ENCODE peak calls at places on chromosomes 1 and 21, in six cellular contexts. I is CD4-positive, alpha-beta T cell; S is prostate gland; F is activated CD8-positive, alpha-beta T cell treated with anti-CD3 and anti-CD28 coated beads for 36 hours; N is endothelial cell; J is heart left ventricle. R is an unnamed sample.

GRCh38 chr1:207619833-207620572 is 24.9 kb upstream of the CR1L start:
- DNase-seq in I (no peak), S (no peak), F (peak; percentile 6), N (peak; percentile 24), J (no peak), R (no peak)

GRCh38 chr1:45864765-45865164 is 61.4 kb downstream of the MAST2 start:
- DNase-seq in I (no peak), S (no peak), F (no peak), N (no peak), J (no peak), R (no peak)

GRCh38 chr1:1144122-1144842 is 28.4 kb upstream of the C1orf159 start:
- DNase-seq in I (peak; percentile 47), S (peak; percentile 45), F (peak; percentile 88), N (no peak), J (no peak), R (no peak)

GRCh38 chr1:61569212-61569621 is 155.7 kb downstream of the TM2D1 start:
- DNase-seq in I (no peak), S (no peak), F (no peak), N (no peak), J (no peak), R (no peak)

GRCh38 chr1:235601087-235601486 is 48.5 kb downstream of the GNG4 start:
- DNase-seq in I (no peak), S (no peak), F (peak; percentile 63), N (peak; percentile 20), J (no peak), R (no peak)

GRCh38 chr1:26010800-26011199 is 10.8 kb upstream of the EXTL1 start:
- DNase-seq in I (no peak), S (no peak), F (no peak), N (no peak), J (no peak), R (no peak)

GRCh38 chr1:39751595-39751994 is 12.9 kb downstream of the PPIE start:
- DNase-seq in I (no peak), S (no peak), F (no peak), N (no peak), J (no peak), R (no peak)

GRCh38 chr1:108200627-108201106 is 524 bp upstream of the SLC25A24 start:
- DNase-seq in I (peak; percentile 24), S (peak; percentile 63), F (peak; percentile 65), N (peak; percentile 6), J (peak; percentile 33), R (no peak)

GRCh38 chr1:167082511-167083027 is 7.6 kb downstream of the GPA33 start:
- DNase-seq in I (no peak), S (no peak), F (no peak), N (no peak), J (no peak), R (no peak)

GRCh38 chr21:32803651-32804050 is 32.1 kb upstream of the PAXBP1 start:
- DNase-seq in I (no peak), S (no peak), F (no peak), N (no peak), J (no peak), R (no peak)

GRCh38 chr1:110606784-110607662 is 865 bp upstream of the KCNA2 start:
- DNase-seq in I (no peak), S (no peak), F (peak; percentile 31), N (no peak), J (no peak), R (peak; percentile 24)

GRCh38 chr1:207024202-207025143 is 8.1 kb downstream of the C1orf116 start:
- DNase-seq in I (no peak), S (no peak), F (peak; percentile 17), N (no peak), J (peak; percentile 66), R (no peak)

GRCh38 chr1:220879509-220880366 is 495 bp downstream of the HLX start:
- DNase-seq in I (no peak), S (no peak), F (peak; percentile 17), N (peak; percentile 58), J (peak; percentile 53), R (no peak)

GRCh38 chr1:151166506-151166956 is 587 bp downstream of the SCNM1 start:
- DNase-seq in I (no peak), S (no peak), F (peak; percentile 23), N (peak; percentile 23), J (no peak), R (no peak)

GRCh38 chr1:89383185-89383584 is 19.3 kb downstream of the GBP6 start:
- DNase-seq in I (no peak), S (no peak), F (no peak), N (no peak), J (no peak), R (no peak)

GRCh38 chr1:202361224-202361623 is 12.7 kb downstream of the PPP1R12B start:
- DNase-seq in I (no peak), S (no peak), F (no peak), N (no peak), J (no peak), R (no peak)

GRCh38 chr1:181206979-181207790 is 118.7 kb downstream of the IER5 start:
- DNase-seq in I (no peak), S (no peak), F (no peak), N (no peak), J (no peak), R (no peak)

DNA sequence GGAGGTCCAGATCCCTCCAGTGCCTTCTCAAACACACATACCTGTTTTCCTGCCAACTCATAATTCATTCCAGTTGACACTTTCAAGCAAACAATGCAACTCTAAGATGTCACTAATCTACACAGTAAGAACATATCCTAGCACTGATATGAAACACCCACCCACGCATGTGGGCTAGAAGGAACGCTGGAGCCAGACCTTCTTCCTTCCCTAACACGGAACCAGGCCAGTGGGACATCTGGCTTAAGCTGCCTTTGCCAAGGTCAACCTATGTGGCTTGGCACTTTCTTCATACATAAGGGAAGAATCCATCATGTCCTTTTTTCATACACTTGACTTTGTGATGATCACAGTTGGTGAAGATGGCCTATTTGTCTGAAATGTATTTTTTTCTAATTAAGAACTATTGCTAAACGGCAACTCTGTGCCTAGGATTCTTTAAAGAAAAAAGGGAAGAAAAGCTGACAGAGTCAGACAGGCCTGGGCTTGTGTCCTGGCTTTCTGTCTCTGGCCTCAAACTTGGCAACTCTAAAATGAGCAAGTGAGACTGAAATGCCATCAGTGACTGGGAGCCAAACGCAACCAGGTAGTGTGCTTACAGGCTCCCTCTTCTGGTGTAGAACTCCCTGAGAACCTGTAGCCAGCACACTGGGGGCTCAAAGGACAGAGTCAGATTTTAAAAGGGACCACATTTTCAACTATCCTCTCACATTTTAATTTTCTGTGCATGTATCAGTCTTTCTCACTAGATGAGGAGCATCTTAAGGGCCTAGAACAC is 92.6 kb upstream of the BEND5 start:
- DNase-seq in I (no peak), S (peak; percentile 72), F (no peak), N (no peak), J (peak; percentile 31), R (no peak)
- TF ChIP-seq CTCF in I (no peak), S (no peak), F (no peak), N (no peak), J (no peak), R (no peak)

DNA sequence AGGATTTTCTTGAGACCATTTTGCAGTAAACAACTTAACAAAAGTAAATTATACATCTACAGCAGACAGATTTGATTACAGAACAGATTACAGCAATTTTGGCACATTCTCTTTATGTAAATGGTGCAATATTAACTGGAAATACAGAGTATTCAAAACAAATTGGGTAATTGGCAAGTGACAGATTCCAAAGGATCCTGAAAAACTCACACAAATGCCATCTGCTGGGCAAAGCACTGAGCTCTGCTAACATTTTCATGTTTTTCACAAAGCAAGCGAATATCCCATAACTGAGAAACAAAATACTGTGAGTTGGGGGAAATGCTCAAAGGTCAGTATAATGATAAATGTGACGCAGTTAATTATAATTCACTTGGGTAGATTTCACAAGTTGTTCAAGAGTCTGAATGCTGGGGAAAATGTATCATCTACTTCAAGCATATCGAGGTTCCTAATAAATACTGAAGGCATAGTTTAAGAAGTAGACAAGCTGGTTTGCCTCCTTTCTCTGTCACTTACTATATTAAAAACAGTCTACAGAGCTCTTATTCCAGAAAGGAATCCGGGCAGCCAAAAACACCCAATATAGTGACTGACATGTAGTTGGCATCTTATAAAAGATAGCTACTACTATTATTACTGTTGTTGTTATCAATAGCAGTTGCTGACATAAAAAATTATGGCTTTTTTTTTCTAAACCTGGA is 75.8 kb upstream of the SDC3 start:
- DNase-seq in I (no peak), S (peak; percentile 29), F (no peak), N (no peak), J (no peak), R (no peak)
- TF ChIP-seq CTCF in I (no peak), S (no peak), F (no peak), N (no peak), J (no peak), R (no peak)

GRCh38 chr21:27704567-27705166 is 737.8 kb upstream of the ADAMTS5 start:
- DNase-seq in I (no peak), S (no peak), F (no peak), N (no peak), J (no peak), R (no peak)

GRCh38 chr21:27695246-27695645 is 728.4 kb upstream of the ADAMTS5 start:
- DNase-seq in I (no peak), S (no peak), F (no peak), N (no peak), J (no peak), R (no peak)

GRCh38 chr21:27703806-27704205 is 736.9 kb upstream of the ADAMTS5 start:
- DNase-seq in I (no peak), S (no peak), F (no peak), N (no peak), J (no peak), R (no peak)

DNA sequence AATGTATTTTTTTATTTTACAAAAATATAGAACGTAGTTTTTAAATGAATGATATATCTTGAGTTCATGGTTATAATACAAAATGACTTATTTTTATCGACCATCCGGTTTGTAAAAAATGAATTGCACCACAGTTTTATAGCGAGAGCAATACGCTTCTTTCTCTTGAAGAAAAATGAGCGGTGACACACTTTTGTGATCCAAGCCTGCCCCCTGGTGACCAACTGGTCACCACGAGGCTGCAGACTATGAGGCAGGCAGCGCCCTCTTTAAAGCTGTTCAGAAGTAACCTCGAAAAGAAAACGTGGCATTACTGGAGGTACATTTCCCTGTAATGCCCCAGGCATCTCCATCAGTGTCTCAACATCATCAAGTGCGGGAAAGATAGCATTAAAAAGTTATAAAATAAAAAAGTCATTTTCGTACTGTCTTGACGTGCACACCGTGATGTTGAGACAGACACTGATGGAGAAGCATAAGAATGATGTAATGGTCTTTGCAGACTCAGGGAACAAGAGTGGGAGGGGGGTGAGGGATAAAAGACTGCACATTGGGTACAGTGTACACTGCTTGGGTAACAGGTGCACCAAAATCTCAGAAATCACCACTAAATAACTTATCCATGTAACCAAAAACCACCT is 734.2 kb upstream of the ADAMTS5 start:
- DNase-seq in I (peak; percentile 12), S (peak; percentile 79), F (peak; percentile 80), N (peak; percentile 81), J (peak; percentile 82), R (peak; percentile 84)
- TF ChIP-seq CTCF in I (peak; percentile 37), S (peak; percentile 88), F (peak; percentile 75), N (peak; percentile 92), J (peak; percentile 82), R (peak; percentile 97)

DNA sequence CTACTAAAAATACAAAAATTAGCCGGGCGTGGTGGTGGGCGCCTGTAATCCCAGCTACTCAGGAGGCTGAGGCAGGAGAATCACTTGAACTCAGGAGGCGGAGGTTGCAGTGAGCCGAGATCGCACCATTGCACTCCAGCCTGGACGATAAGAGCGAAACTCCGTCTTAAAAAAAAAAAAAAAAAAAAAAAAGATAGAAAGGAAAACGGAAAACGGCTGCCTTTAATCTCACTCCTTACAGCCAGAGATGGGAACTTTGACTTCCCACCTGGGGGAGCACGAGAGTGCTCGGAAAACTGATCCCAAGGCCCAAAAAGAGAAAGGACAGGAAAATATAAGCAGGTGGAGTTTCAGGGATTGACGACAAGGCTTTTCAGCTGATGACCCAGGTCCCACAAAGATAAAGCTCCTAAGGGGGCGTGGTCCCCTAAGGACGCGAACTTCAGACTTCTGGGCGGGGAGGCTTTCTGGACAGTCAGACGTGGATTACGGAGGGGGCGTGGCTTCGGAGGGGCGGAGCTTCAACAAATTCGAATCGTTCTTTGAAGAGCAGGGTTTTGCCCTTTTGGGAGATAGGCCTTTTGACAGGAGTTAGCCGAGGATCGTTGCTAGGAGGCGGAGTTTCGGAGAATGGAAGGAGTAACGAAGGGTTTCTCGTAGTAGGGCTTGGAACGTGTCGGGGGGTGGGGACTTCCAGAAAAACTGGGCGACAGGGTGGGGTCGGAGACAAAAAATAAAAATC is 966 bp upstream of the CKS1B start:
- DNase-seq in I (peak; percentile 87), S (peak; percentile 97), F (peak; percentile 99), N (peak; percentile 94), J (peak; percentile 97), R (peak; percentile 93)
- TF ChIP-seq CTCF in I (peak; percentile 35), S (no peak), F (no peak), N (no peak), J (no peak), R (no peak)

R was measured in neural crest cell.